ENCODE peak calls at places on chromosomes 4 and X, in six cellular contexts. D, I, F, B, W and P are unnamed samples.

GRCh38 chr4:91099666-91100065 is 972.5 kb downstream of the CCSER1 start:
- DNase-seq in D (no peak), I (no peak), F (no peak), B (no peak), W (no peak), P (no peak)

GRCh38 chr4:42412251-42412650 is 15.0 kb downstream of the SHISA3 start:
- DNase-seq in D (no peak), I (peak; percentile 97), F (peak; percentile 95), B (no peak), W (no peak), P (no peak)

GRCh38 chr4:133969202-133969873 is 232.3 kb downstream of the PABPC4L start:
- DNase-seq in D (no peak), I (peak; percentile 85), F (peak; percentile 42), B (no peak), W (no peak), P (no peak)

GRCh38 chr4:6509587-6509986 is 37.2 kb upstream of the PPP2R2C start:
- DNase-seq in D (no peak), I (no peak), F (no peak), B (no peak), W (no peak), P (no peak)

GRCh38 chr4:103424853-103425252 is 226.7 kb upstream of the CENPE start:
- DNase-seq in D (no peak), I (peak; percentile 60), F (peak; percentile 37), B (no peak), W (no peak), P (no peak)

GRCh38 chr4:153327247-153327646 is 17.2 kb upstream of the MND1 start:
- DNase-seq in D (no peak), I (no peak), F (no peak), B (no peak), W (no peak), P (no peak)

GRCh38 chr4:173257732-173258717 is 76.1 kb downstream of the HMGB2 start:
- DNase-seq in D (peak; percentile 43), I (peak; percentile 83), F (peak; percentile 81), B (peak; percentile 47), W (peak; percentile 55), P (no peak)

GRCh38 chr4:175850240-175850639 is 38.2 kb upstream of the GPM6A start:
- DNase-seq in D (no peak), I (no peak), F (no peak), B (no peak), W (no peak), P (no peak)

GRCh38 chr4:183637461-183637860 is 21.5 kb downstream of the RWDD4 start:
- DNase-seq in D (no peak), I (no peak), F (no peak), B (no peak), W (no peak), P (no peak)

GRCh38 chr4:82865592-82865991 is 25.4 kb downstream of the SEC31A start:
- DNase-seq in D (no peak), I (peak; percentile 97), F (peak; percentile 97), B (no peak), W (no peak), P (no peak)

GRCh38 chr4:72977936-72978485 is 91.5 kb downstream of the COX18 start:
- DNase-seq in D (no peak), I (no peak), F (no peak), B (no peak), W (no peak), P (no peak)

GRCh38 chrX:38699116-38699515 is 102.1 kb upstream of the MID1IP1 start:
- DNase-seq in D (no peak), I (no peak), F (no peak), B (no peak), W (no peak), P (no peak)

GRCh38 chr4:129344058-129344457 is 248.1 kb downstream of the C4orf33 start:
- DNase-seq in D (no peak), I (peak; percentile 66), F (peak; percentile 61), B (no peak), W (no peak), P (no peak)

GRCh38 chr4:142265536-142265935 is 580.6 kb downstream of the INPP4B start:
- DNase-seq in D (no peak), I (peak; percentile 60), F (peak; percentile 80), B (no peak), W (no peak), P (no peak)

GRCh38 chrX:19811807-19812604 is 75.4 kb downstream of the SH3KBP1 start:
- DNase-seq in D (no peak), I (peak; percentile 62), F (peak; percentile 83), B (no peak), W (no peak), P (no peak)

GRCh38 chr4:139584019-139584418 is 28.0 kb upstream of the SETD7 start:
- DNase-seq in D (no peak), I (no peak), F (no peak), B (no peak), W (no peak), P (no peak)

GRCh38 chr4:86916392-86916791 is 18.4 kb upstream of the AFF1 start:
- DNase-seq in D (no peak), I (no peak), F (no peak), B (no peak), W (no peak), P (no peak)

GRCh38 chr4:164442167-164442566 is 311.8 kb upstream of the SMIM31 start:
- DNase-seq in D (no peak), I (no peak), F (no peak), B (no peak), W (no peak), P (no peak)

GRCh38 chr4:87717276-87718031 is 67.4 kb downstream of the DMP1 start:
- DNase-seq in D (no peak), I (no peak), F (peak; percentile 78), B (no peak), W (no peak), P (no peak)

GRCh38 chr4:68865178-68865638 is 49.4 kb downstream of the UGT2B10 start:
- DNase-seq in D (no peak), I (no peak), F (no peak), B (no peak), W (no peak), P (no peak)

GRCh38 chr4:184648220-184649025 is 824 bp downstream of the CASP3 start:
- DNase-seq in D (peak; percentile 74), I (peak; percentile 41), F (peak; percentile 44), B (peak; percentile 44), W (peak; percentile 57), P (peak; percentile 37)

GRCh38 chr4:189117426-189117825 is 823.2 kb upstream of the FRG1 start:
- DNase-seq in D (no peak), I (no peak), F (peak; percentile 18), B (no peak), W (no peak), P (no peak)

GRCh38 chr4:92847046-92847445 is 543.3 kb downstream of the GRID2 start:
- DNase-seq in D (no peak), I (no peak), F (no peak), B (no peak), W (no peak), P (no peak)

GRCh38 chr4:158314756-158315487 is 104.6 kb downstream of the TMEM144 start:
- DNase-seq in D (no peak), I (peak; percentile 95), F (peak; percentile 98), B (no peak), W (no peak), P (no peak)

GRCh38 chr4:94304365-94304971 is 38.2 kb downstream of the HPGDS start:
- DNase-seq in D (no peak), I (peak; percentile 73), F (peak; percentile 71), B (no peak), W (no peak), P (no peak)

GRCh38 chrX:48468693-48469691 is 1.1 kb downstream of the SLC38A5 start:
- DNase-seq in D (no peak), I (no peak), F (no peak), B (no peak), W (peak; percentile 30), P (no peak)

GRCh38 chr4:1115528-1116293 is 2.3 kb upstream of the RNF212 start:
- DNase-seq in D (no peak), I (no peak), F (peak; percentile 3), B (no peak), W (no peak), P (no peak)

GRCh38 chr4:159029481-159029880 is 73.4 kb upstream of the RAPGEF2 start:
- DNase-seq in D (no peak), I (no peak), F (no peak), B (no peak), W (no peak), P (no peak)

GRCh38 chr4:114512595-114513295 is 85.9 kb upstream of the UGT8 start:
- DNase-seq in D (no peak), I (no peak), F (no peak), B (no peak), W (no peak), P (no peak)

GRCh38 chr4:157265281-157265680 is 44.8 kb downstream of the GRIA2 start:
- DNase-seq in D (no peak), I (peak; percentile 7), F (peak; percentile 8), B (no peak), W (no peak), P (no peak)

GRCh38 chrX:53435997-53436396 is 1.8 kb upstream of the HSD17B10 start:
- DNase-seq in D (peak; percentile 47), I (peak; percentile 72), F (peak; percentile 72), B (peak; percentile 2), W (peak; percentile 65), P (no peak)

GRCh38 chr4:109590841-109591357 is 30.9 kb downstream of the MCUB start:
- DNase-seq in D (no peak), I (no peak), F (no peak), B (no peak), W (no peak), P (no peak)

GRCh38 chr4:75908555-75908954 is 6.3 kb upstream of the PPEF2 start:
- DNase-seq in D (no peak), I (peak; percentile 29), F (peak; percentile 9), B (no peak), W (no peak), P (no peak)

GRCh38 chr4:169604131-169604900 is 8.1 kb downstream of the NEK1 start:
- DNase-seq in D (no peak), I (peak; percentile 73), F (peak; percentile 79), B (no peak), W (no peak), P (no peak)

GRCh38 chr4:128573781-128574508 is 235.6 kb upstream of the JADE1 start:
- DNase-seq in D (no peak), I (peak; percentile 83), F (peak; percentile 95), B (no peak), W (no peak), P (no peak)

GRCh38 chrX:151478052-151478451 is 81.0 kb downstream of the VMA21 start:
- DNase-seq in D (peak; percentile 16), I (no peak), F (no peak), B (no peak), W (no peak), P (no peak)